ENCODE peak calls at places on chromosomes 6 and 20, in four cellular contexts. F, Z, J and P are unnamed samples.

GRCh38 chr20:5085380-5085779 is 34.4 kb downstream of the PCNA start:
- DNase-seq in J (no peak), Z (no peak), F (no peak), P (no peak)

GRCh38 chr6:76814496-76815458 is 648.5 kb downstream of the HTR1B start:
- DNase-seq in F (no peak), Z (no peak), J (no peak), P (no peak)

GRCh38 chr6:70547313-70547712 is 19.4 kb upstream of the SDHAF4 start:
- DNase-seq in J (no peak), Z (no peak), F (peak), P (no peak)

GRCh38 chr6:11217360-11218076 is 14.9 kb downstream of the NEDD9 start:
- DNase-seq in Z (no peak), J (no peak), F (peak), P (no peak)

GRCh38 chr6:169424821-169425240 is 171.2 kb upstream of the THBS2 start:
- DNase-seq in J (no peak), F (no peak), Z (no peak), P (no peak)

GRCh38 chr6:136524339-136524935 is 25.8 kb downstream of the MAP7 start:
- DNase-seq in F (no peak), Z (no peak), J (no peak), P (no peak)

GRCh38 chr6:28864321-28864923 is 59.4 kb downstream of the TRIM27 start:
- DNase-seq in J (no peak), F (no peak), Z (no peak), P (no peak)

GRCh38 chr20:20321134-20321533 is 46.8 kb upstream of the INSM1 start:
- DNase-seq in F (no peak), J (no peak), Z (no peak), P (no peak)

GRCh38 chr6:24990944-24991747 is 55.4 kb upstream of the RIPOR2 start:
- DNase-seq in F (no peak), Z (no peak), J (no peak), P (no peak)

GRCh38 chr6:157223486-157223885 is 99.8 kb downstream of the TMEM242 start:
- DNase-seq in Z (peak), F (no peak), J (no peak), P (no peak)

GRCh38 chr6:10720229-10720959 is 2.5 kb upstream of the TMEM14C start:
- DNase-seq in Z (no peak), F (no peak), J (no peak), P (no peak)